ENCODE peak calls at places on chromosomes 2 and 18, in ten cellular contexts. Z, X, U, L, H, Q, I, T, V and J are unnamed samples.

GRCh38 chr2:147174824-147175254 is 670.0 kb upstream of the ACVR2A start:
- DNase-seq in L (peak; percentile 37), Z (no peak), T (no peak), I (no peak), Q (no peak), H (no peak), U (no peak), X (no peak), V (no peak), J (no peak)

GRCh38 chr18:59802031-59802430 is 97.8 kb upstream of the PMAIP1 start:
- DNase-seq in L (no peak), Q (no peak), V (no peak), X (no peak), Z (no peak), I (no peak), T (no peak), H (no peak), U (no peak), J (no peak)

GRCh38 chr2:102436284-102436683 is 13.3 kb downstream of the IL18RAP start:
- DNase-seq in Q (no peak), V (no peak), L (no peak), X (no peak), H (peak; percentile 63), Z (no peak), U (no peak), I (no peak), T (no peak), J (no peak)

GRCh38 chr2:210660-211059 is 53.2 kb downstream of the SH3YL1 start:
- DNase-seq in T (no peak), V (no peak), Q (no peak), I (no peak), U (no peak), X (no peak), Z (no peak), H (peak; percentile 5), L (no peak), J (no peak)

GRCh38 chr2:75194184-75194868 is 5.0 kb downstream of the TACR1 start:
- DNase-seq in Q (no peak), Z (no peak), H (no peak), V (no peak), I (no peak), T (no peak), L (no peak), U (no peak), X (no peak), J (no peak)

GRCh38 chr2:178002038-178002437 is 70.5 kb downstream of the PDE11A start:
- DNase-seq in X (no peak), L (no peak), V (no peak), H (no peak), T (no peak), Q (no peak), Z (no peak), I (no peak), U (no peak), J (no peak)

GRCh38 chr2:230968921-230969672 is 26.8 kb upstream of the SPATA3 start:
- DNase-seq in L (no peak), Z (no peak), X (no peak), I (no peak), V (no peak), Q (no peak), T (no peak), U (no peak), H (no peak), J (no peak)

GRCh38 chr2:160862226-160862625 is 298.0 kb upstream of the TANK start:
- DNase-seq in X (no peak), V (no peak), T (no peak), L (no peak), Z (no peak), I (no peak), U (no peak), Q (no peak), H (no peak), J (no peak)

GRCh38 chr2:46924608-46925007 is 9.0 kb upstream of the MCFD2 start:
- DNase-seq in U (no peak), Q (no peak), V (no peak), X (no peak), T (no peak), L (no peak), Z (no peak), I (no peak), H (no peak), J (no peak)

GRCh38 chr2:216789088-216789487 is 70.8 kb downstream of the TNP1 start:
- DNase-seq in Q (no peak), L (no peak), X (no peak), H (no peak), Z (no peak), V (no peak), U (no peak), T (no peak), I (no peak), J (no peak)

GRCh38 chr2:239570971-239571520 is 170.2 kb upstream of the HDAC4 start:
- DNase-seq in V (no peak), U (peak; percentile 37), I (no peak), Z (no peak), T (no peak), L (no peak), H (no peak), Q (no peak), X (no peak), J (no peak)

GRCh38 chr2:19648583-19648982 is 253.2 kb downstream of the TTC32 start:
- DNase-seq in Z (no peak), X (no peak), U (no peak), Q (no peak), I (no peak), L (no peak), H (peak; percentile 90), V (no peak), T (peak; percentile 41), J (peak; percentile 72)

GRCh38 chr2:23411752-23412431 is 26.9 kb downstream of the KLHL29 start:
- DNase-seq in V (no peak), X (no peak), H (peak; percentile 98), L (no peak), I (no peak), Z (no peak), U (no peak), T (no peak), Q (no peak), J (no peak)

GRCh38 chr18:3261393-3262233 is at the start of gene MYL12B:
- DNase-seq in I (peak; percentile 79), L (no peak), X (peak; percentile 71), T (peak; percentile 82), V (peak; percentile 77), U (peak; percentile 94), Z (peak; percentile 69), Q (peak; percentile 62), H (peak; percentile 68), J (peak; percentile 88)

GRCh38 chr2:136482966-136483365 is 282.4 kb upstream of the THSD7B start:
- DNase-seq in T (no peak), H (no peak), I (no peak), X (peak; percentile 58), Q (no peak), V (no peak), U (no peak), L (no peak), Z (no peak), J (no peak)

GRCh38 chr18:32343634-32344033 is 127.0 kb downstream of the GAREM1 start:
- DNase-seq in X (peak; percentile 7), Q (no peak), Z (no peak), L (no peak), V (no peak), I (no peak), U (no peak), T (no peak), H (no peak), J (no peak)

GRCh38 chr2:72032481-72033041 is 115.1 kb downstream of the CYP26B1 start:
- DNase-seq in Q (no peak), I (no peak), T (no peak), U (peak; percentile 48), L (no peak), V (no peak), X (no peak), H (no peak), Z (no peak), J (no peak)

GRCh38 chr2:156125018-156125417 is 207.5 kb downstream of the NR4A2 start:
- DNase-seq in Q (no peak), I (no peak), H (no peak), T (no peak), X (no peak), V (no peak), U (no peak), L (peak; percentile 20), Z (no peak), J (no peak)

GRCh38 chr18:22988208-22988607 is 55.1 kb downstream of the RBBP8 start:
- DNase-seq in Z (no peak), Q (no peak), V (no peak), I (no peak), X (no peak), L (no peak), T (no peak), U (no peak), H (no peak), J (no peak)
- H3K36me3 ChIP-seq in Z (no peaks in the 10 kb centered on the region), Q (peaks cover 30% of the 10 kb centered on the region), V (no peaks in the 10 kb centered on the region), I (peaks cover 2% of the 10 kb centered on the region), X (peaks cover 77% of the 10 kb centered on the region), L (peaks cover 3% of the 10 kb centered on the region), T (peaks cover 9% of the 10 kb centered on the region), U (peaks cover 47% of the 10 kb centered on the region), H (peaks cover 5% of the 10 kb centered on the region), J (peaks cover 12% of the 10 kb centered on the region)

GRCh38 chr2:205684871-205685313 is 2.6 kb downstream of the NRP2 start:
- DNase-seq in T (no peak), L (no peak), U (peak; percentile 73), I (no peak), Q (no peak), V (peak; percentile 48), Z (no peak), H (peak; percentile 60), X (no peak), J (no peak)
- H3K27me3 ChIP-seq in T (peaks cover 27% of the 10 kb centered on the region), L (peaks cover 20% of the 10 kb centered on the region), U (no peaks in the 10 kb centered on the region), I (peaks cover 15% of the 10 kb centered on the region), Q (peaks cover 8% of the 10 kb centered on the region), V (no peaks in the 10 kb centered on the region), Z (peaks cover 22% of the 10 kb centered on the region), H (no peaks in the 10 kb centered on the region), X (no peaks in the 10 kb centered on the region), J (peaks cover 16% of the 10 kb centered on the region)

DNA sequence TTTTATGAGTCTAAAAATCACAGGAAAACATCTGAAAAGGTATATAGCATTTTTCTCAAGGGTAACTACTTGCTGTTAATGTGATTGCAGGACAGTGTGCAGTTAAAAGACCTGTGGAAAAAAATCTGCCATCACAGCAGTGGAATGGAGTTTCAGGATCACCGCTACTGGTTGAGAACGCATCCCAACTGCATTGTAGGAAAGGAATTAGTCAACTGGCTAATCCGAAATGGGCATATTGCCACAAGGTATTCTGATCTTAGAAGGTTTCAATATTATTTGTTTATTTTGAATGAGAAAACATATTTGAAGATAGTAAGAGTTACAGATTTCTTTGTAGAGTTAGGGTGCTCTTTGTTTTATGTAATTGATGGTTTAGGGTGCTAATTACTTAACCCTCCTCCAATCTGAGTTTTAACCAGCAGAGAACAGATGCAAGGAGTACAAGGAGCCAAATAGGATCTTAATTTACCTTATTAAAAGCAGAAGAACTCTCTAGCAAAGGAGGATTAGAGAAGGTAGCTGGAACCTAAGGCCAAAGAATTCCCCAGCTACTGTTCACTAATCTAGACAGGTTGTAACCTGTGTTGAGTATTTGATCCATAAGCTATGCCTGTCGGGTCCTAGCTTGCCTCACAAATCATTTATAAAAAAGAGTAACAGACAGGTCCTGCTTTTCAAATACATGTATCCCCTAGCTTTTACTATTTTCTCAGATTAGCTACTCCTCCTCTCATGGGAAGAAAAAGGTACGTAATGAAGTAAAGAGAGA is 35.0 kb downstream of the PIKFYVE start:
- DNase-seq in Z (no peak), I (no peak), X (no peak), U (no peak), Q (no peak), H (no peak), T (no peak), V (no peak), L (no peak), J (no peak)
- H3K36me3 ChIP-seq in Z (peaks cover 48% of the 10 kb centered on the region), I (peaks cover 11% of the 10 kb centered on the region), X (peaks cover 48% of the 10 kb centered on the region), U (peaks cover 79% of the 10 kb centered on the region), Q (peaks cover 21% of the 10 kb centered on the region), H (peaks cover 25% of the 10 kb centered on the region), T (peaks cover 52% of the 10 kb centered on the region), V (no peaks in the 10 kb centered on the region), L (peaks cover 8% of the 10 kb centered on the region), J (peaks cover 73% of the 10 kb centered on the region)

GRCh38 chr2:17282826-17283225 is 235.4 kb downstream of the RAD51AP2 start:
- DNase-seq in I (no peak), H (no peak), L (no peak), Z (no peak), T (no peak), U (no peak), V (no peak), Q (no peak), X (no peak), J (no peak)
- H3K27me3 ChIP-seq in I (no peaks in the 10 kb centered on the region), H (no peaks in the 10 kb centered on the region), L (no peaks in the 10 kb centered on the region), Z (no peaks in the 10 kb centered on the region), T (no peaks in the 10 kb centered on the region), U (no peaks in the 10 kb centered on the region), V (no peaks in the 10 kb centered on the region), Q (no peaks in the 10 kb centered on the region), X (no peaks in the 10 kb centered on the region), J (no peaks in the 10 kb centered on the region)